ENCODE peak calls at places on chromosomes 11 and 22, in four cellular contexts. X is K562, A is GM12878, U is HepG2. Z is an unnamed sample.
A peak's percentile ranks its signal among the peaks of the same experiment; 100 is the strongest.

GRCh38 chr11:86245369-86246292 is 1.1 kb downstream of the EED start:
- DNase-seq in U (peak; percentile 23), X (peak; percentile 33), A (no peak), Z (peak; percentile 63)

GRCh38 chr11:70060611-70061293 is 17.4 kb upstream of the ANO1 start:
- DNase-seq in A (no peak), U (no peak), X (no peak), Z (no peak)

GRCh38 chr11:73585834-73586575 is 11.9 kb downstream of the FAM168A start:
- DNase-seq in U (no peak), A (no peak), X (no peak), Z (no peak)

GRCh38 chr11:81802591-81802990 is 931.1 kb downstream of the FAM181B start:
- DNase-seq in A (no peak), X (no peak), U (no peak), Z (no peak)

GRCh38 chr11:32262367-32262766 is 171.5 kb downstream of the RCN1 start:
- DNase-seq in U (no peak), X (no peak), A (no peak), Z (peak; percentile 28)

GRCh38 chr22:18104566-18104965 is 6.0 kb upstream of the TUBA8 start:
- DNase-seq in A (no peak), X (no peak), U (no peak), Z (no peak)

GRCh38 chr11:45429719-45430118 is 143.6 kb upstream of the SYT13 start:
- DNase-seq in U (no peak), X (no peak), A (no peak), Z (no peak)

GRCh38 chr22:25382762-25383161 is 163.3 kb downstream of the CRYBB2 start:
- DNase-seq in U (no peak), A (no peak), X (no peak), Z (no peak)

GRCh38 chr11:111585371-111585770 is 16.9 kb upstream of the SIK2 start:
- DNase-seq in A (no peak), X (no peak), U (no peak), Z (no peak)

GRCh38 chr22:20436309-20437252 is 1.0 kb downstream of the SCARF2 start:
- DNase-seq in A (no peak), U (no peak), X (peak; percentile 95), Z (peak; percentile 67)

GRCh38 chr11:69245491-69246345 is 48.2 kb upstream of the MYEOV start:
- DNase-seq in U (no peak), A (no peak), X (no peak), Z (no peak)

GRCh38 chr11:64753380-64754123 is 6.2 kb downstream of the PYGM start:
- DNase-seq in A (no peak), U (no peak), X (peak; percentile 62), Z (peak; percentile 76)

GRCh38 chr11:16739326-16739875 is 954 bp downstream of the C11orf58 start:
- DNase-seq in A (no peak), U (no peak), X (no peak), Z (peak; percentile 21)

GRCh38 chr11:110176366-110177056 is 83.3 kb downstream of the ZC3H12C start:
- DNase-seq in A (no peak), U (no peak), X (no peak), Z (no peak)

GRCh38 chr11:99960536-99960935 is 726.6 kb upstream of the ARHGAP42 start:
- DNase-seq in X (no peak), A (no peak), U (no peak), Z (no peak)

GRCh38 chr11:112363527-112363926 is 102.9 kb upstream of the PLET1 start:
- DNase-seq in A (no peak), X (no peak), U (no peak), Z (no peak)

GRCh38 chr22:43293661-43294392 is 49.3 kb downstream of the SCUBE1 start:
- DNase-seq in U (peak; percentile 90), X (peak; percentile 74), A (no peak), Z (no peak)

GRCh38 chr11:126607374-126607773 is 251.9 kb downstream of the ST3GAL4 start:
- DNase-seq in X (peak; percentile 78), U (peak; percentile 33), A (no peak), Z (peak; percentile 89)

GRCh38 chr11:86987687-86988086 is 32.5 kb upstream of the FZD4 start:
- DNase-seq in X (no peak), U (no peak), A (no peak), Z (no peak)

GRCh38 chr11:86624366-86624765 is 48.0 kb downstream of the ME3 start:
- DNase-seq in U (no peak), A (no peak), X (no peak), Z (no peak)

GRCh38 chr11:72224587-72225410 is at the start of gene INPPL1:
- DNase-seq in X (peak; percentile 62), U (no peak), A (no peak), Z (peak; percentile 76)

GRCh38 chr11:292211-293121 is 3.5 kb downstream of the PGGHG start:
- DNase-seq in A (no peak), X (no peak), U (no peak), Z (no peak)

GRCh38 chr11:96257972-96258951 is 84.7 kb downstream of the MAML2 start:
- DNase-seq in U (no peak), A (no peak), X (no peak), Z (no peak)

GRCh38 chr11:14973621-14974020 is 1.5 kb upstream of the CALCA start:
- DNase-seq in A (no peak), X (no peak), U (no peak), Z (peak; percentile 60)

GRCh38 chr22:26471522-26471921 is 12.1 kb downstream of the HPS4 start:
- DNase-seq in U (peak; percentile 31), A (no peak), X (no peak), Z (no peak)

GRCh38 chr22:36086170-36086490 is 57.5 kb upstream of the RBFOX2 start:
- DNase-seq in X (peak; percentile 45), U (no peak), A (no peak), Z (peak; percentile 73)

GRCh38 chr22:36088292-36088691 is 59.7 kb upstream of the RBFOX2 start:
- DNase-seq in X (no peak), A (no peak), U (no peak), Z (no peak)

GRCh38 chr22:36087784-36088183 is 59.2 kb upstream of the RBFOX2 start:
- DNase-seq in X (no peak), A (no peak), U (no peak), Z (no peak)

GRCh38 chr22:36085476-36086169 is 57.0 kb upstream of the RBFOX2 start:
- DNase-seq in A (no peak), X (no peak), U (no peak), Z (no peak)

DNA sequence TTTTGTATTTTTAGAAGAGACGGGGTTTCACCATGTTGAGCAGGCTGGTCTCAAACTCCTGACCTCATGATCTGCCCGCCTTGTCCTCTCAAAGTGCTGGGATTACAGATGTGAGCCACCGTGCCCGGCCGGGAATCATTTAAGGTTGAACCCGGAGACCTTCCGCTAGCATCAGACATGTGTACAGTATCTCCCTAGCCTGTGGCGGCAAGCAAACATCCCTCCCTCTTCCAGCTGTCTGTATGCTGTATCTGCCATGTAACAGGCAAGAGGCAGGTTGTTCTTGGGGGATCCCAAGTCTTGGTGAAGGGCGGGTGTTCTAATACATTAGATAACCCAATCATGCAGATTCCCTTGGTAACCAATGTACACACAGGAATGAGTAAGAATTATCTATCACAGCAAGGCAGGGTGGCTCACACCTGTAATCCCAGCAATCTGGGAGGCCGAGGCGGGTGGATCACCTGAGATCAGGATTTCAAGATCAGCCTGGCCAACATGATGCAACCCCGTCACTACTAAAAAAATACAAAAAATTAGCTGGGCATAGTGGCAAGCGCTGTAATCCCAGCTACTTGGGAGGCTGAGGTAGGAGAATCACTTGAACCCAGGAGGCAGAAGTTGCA is 58.1 kb upstream of the RBFOX2 start:
- DNase-seq in U (no peak), X (no peak), A (no peak), Z (no peak)
- TF ChIP-seq JUNB in U (no peak), X (no peak), A (no peak), Z (no peak)

DNA sequence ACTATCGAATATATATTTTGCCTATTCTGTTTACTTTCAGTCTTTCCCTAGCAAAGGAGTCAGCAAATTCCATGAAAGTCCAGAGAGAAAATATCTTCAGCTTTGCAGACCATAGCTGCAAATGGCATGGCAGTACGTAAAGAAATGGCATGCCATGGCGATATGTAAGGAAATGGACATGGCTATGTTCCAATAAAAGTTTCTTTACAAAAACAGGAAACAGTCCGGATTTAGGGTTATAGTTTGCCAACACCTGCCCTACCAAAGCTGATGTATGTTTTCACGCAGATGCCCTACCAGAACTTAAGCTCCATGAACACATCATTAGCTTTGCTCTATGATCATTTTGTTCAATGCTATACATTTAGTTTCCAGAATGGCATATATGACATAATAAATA is 19.5 kb downstream of the KIAA0930 start:
- DNase-seq in U (no peak), A (no peak), X (no peak), Z (no peak)
- H3K4me1 ChIP-seq in U (peaks cover 43% of the 10 kb centered on the region), A (peaks cover 30% of the 10 kb centered on the region), X (peaks cover 17% of the 10 kb centered on the region), Z (peaks cover 8% of the 10 kb centered on the region)

DNA sequence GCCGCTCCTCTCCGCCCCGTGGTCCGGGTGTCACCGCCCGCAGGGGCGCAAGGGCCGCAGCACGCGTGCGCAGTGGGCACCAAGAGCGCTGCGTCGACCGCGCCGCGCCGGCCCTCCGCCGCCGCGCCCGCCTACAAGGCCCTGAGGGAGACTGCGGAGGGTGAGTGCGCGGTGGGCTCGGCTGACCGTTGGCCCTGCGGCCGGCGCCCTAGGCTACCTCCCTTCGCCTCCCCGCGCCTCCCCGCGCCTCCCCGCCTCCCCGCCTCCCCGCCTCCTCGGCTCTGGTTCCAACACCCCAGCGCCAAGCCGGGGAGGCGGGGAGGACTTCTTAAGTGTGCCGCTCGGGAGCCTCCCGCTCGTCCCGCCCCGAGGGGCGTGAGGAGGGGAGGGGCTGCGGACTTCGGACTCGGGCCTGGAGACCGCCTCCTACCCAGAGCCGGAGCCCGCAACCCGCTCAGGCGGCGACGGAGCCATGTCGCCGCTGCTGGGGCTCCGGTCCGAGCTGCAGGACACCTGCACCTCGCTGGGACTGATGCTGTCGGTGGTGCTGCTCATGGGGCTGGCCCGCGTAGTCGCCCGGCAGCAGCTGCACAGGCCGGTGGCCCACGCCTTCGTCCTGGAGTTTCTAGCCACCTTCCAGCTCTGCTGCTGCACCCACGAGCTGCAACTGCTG is at the start of gene AQP11:
- DNase-seq in U (peak; percentile 86), X (peak; percentile 86), A (peak; percentile 24), Z (peak; percentile 93)
- TF ChIP-seq POLR2AphosphoS5 in U (peak; percentile 72), X (no peak), A (peak; percentile 34), Z (peak; percentile 58)

DNA sequence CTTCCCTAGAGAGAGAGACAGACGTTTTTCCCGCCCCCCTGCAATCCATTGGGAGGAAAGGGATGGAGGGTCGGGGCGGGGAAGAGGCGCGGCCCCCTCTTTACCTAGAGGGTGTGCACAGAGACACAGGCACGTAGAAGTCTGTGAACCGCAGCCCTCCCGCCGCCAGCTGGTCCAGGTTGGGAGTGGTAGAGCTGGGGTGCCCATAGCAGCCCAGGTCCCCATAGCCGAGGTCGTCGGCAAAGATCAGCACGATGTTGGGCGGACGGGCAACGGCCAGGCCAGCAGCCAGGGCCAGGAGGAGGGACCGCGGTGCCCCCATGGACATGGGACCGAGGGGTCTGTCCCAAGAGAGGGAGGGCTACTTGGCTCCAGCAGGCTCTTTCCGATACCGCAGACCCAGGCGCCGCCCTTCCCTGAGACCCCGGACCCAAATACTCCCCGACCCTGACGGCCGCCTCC is 469 bp downstream of the ARSA start:
- DNase-seq in U (peak; percentile 15), X (peak; percentile 24), A (no peak), Z (peak; percentile 63)
- TF ChIP-seq JUNB in U (no peak), X (no peak), A (no peak), Z (no peak)

DNA sequence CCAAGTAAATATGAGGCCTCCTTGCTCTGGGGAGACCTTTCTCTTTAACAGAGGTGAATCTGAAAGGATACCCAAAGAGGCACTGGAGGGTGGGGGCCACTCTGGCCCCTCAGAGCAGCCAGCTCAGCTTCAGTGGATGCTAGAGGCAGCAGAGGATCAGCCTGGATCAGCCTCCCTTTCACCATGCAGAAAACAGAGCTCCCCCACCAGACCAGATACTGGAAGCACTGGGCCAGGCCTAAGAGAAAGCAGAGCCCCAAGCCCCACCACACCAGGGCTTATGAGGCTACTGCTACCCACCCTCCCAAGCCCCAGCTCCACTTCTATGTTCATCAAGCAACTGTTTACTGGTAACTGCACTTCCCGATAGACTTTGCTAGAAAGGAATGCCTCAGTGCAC is 4.0 kb upstream of the SLC43A3 start:
- DNase-seq in U (no peak), X (no peak), A (no peak), Z (peak; percentile 44)
- H3K4me1 ChIP-seq in U (peaks cover 76% of the 10 kb centered on the region), X (peaks cover 28% of the 10 kb centered on the region), A (peaks cover 11% of the 10 kb centered on the region), Z (peaks cover 13% of the 10 kb centered on the region)

Z was measured in GM23338.